ENCODE peak calls at places on chromosomes 13 and 19, in four cellular contexts. S is tibial nerve, Y is right cardiac atrium, B is fibroblast of lung. C is an unnamed sample.

GRCh38 chr13:24253520-24254150 is 55.7 kb upstream of the C1QTNF9 start:
- DNase-seq in Y (no peak), S (no peak), B (no peak), C (no peak)

GRCh38 chr13:113968463-113969310 is 5.2 kb downstream of the C13orf46 start:
- DNase-seq in Y (peak; percentile 7), S (no peak), B (no peak), C (no peak)

GRCh38 chr13:45833663-45834062 is 17.9 kb downstream of the SIAH3 start:
- DNase-seq in B (peak; percentile 77), Y (peak; percentile 57), S (no peak), C (peak; percentile 61)

GRCh38 chr13:47326061-47326460 is 429.2 kb upstream of the HTR2A start:
- DNase-seq in S (no peak), B (peak; percentile 40), Y (no peak), C (no peak)

GRCh38 chr19:46391296-46392251 is 21.8 kb downstream of the CCDC8 start:
- DNase-seq in S (no peak), Y (peak; percentile 47), B (no peak), C (no peak)

GRCh38 chr19:29708553-29709439 is 6.3 kb downstream of the C19orf12 start:
- DNase-seq in B (no peak), S (no peak), Y (peak; percentile 74), C (no peak)

GRCh38 chr13:26914624-26915023 is 154.0 kb upstream of the GPR12 start:
- DNase-seq in S (no peak), B (peak; percentile 13), Y (no peak), C (no peak)

GRCh38 chr19:19050731-19051130 is 13.1 kb upstream of the SLC25A42 start:
- DNase-seq in B (no peak), S (no peak), Y (no peak), C (no peak)

GRCh38 chr13:33235078-33235477 is 50.5 kb downstream of the STARD13 start:
- DNase-seq in S (peak; percentile 33), Y (no peak), B (peak; percentile 65), C (no peak)

GRCh38 chr19:9565900-9566705 is 18.2 kb downstream of the ZNF121 start:
- DNase-seq in B (peak; percentile 25), S (no peak), Y (no peak), C (no peak)

GRCh38 chr13:93413972-93414717 is 187.5 kb downstream of the GPC6 start:
- DNase-seq in B (peak; percentile 70), S (no peak), Y (no peak), C (no peak)

GRCh38 chr13:84237181-84237580 is 354.9 kb upstream of the SLITRK1 start:
- DNase-seq in Y (no peak), S (no peak), B (no peak), C (no peak)

GRCh38 chr13:32164622-32165268 is 133.2 kb downstream of the FRY start:
- DNase-seq in B (peak; percentile 68), Y (no peak), S (no peak), C (no peak)

GRCh38 chr19:38618590-38619360 is at the start of gene EIF3K:
- DNase-seq in Y (peak; percentile 100), B (peak; percentile 98), S (peak; percentile 96), C (peak; percentile 97)

DNA sequence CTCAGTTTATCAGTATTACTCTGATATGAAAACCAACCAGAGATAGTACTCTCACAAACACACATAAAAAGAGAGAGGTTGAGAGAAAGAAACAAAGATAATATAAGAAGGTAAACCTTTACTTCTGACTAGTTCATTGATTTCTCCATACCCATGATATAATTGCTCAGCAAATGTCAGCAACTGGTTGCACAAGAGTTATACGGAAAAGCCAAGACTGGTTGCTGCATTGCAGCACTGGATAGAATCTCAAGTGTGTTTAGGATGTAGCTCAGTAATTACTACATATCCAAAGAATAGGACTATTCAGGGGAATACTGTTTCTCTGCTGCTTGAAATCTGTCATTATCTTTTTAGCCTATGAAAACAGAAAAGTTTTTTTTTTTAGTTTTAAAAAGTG is 1332.8 kb downstream of the OLFM4 start:
- DNase-seq in S (no peak), B (no peak), Y (no peak), C (no peak)
- H3K27ac ChIP-seq in S (no peak overlapping the region), B (no peak overlapping the region), Y (no peak overlapping the region), C (no peak overlapping the region)

GRCh38 chr13:98512774-98513327 is 64.1 kb downstream of the STK24 start:
- DNase-seq in B (no peak), Y (no peak), S (no peak), C (peak; percentile 55)
- H3K4me3 ChIP-seq in B (no peak overlapping the region), Y (no peak overlapping the region), S (no peak overlapping the region), C (no peak overlapping the region)

DNA sequence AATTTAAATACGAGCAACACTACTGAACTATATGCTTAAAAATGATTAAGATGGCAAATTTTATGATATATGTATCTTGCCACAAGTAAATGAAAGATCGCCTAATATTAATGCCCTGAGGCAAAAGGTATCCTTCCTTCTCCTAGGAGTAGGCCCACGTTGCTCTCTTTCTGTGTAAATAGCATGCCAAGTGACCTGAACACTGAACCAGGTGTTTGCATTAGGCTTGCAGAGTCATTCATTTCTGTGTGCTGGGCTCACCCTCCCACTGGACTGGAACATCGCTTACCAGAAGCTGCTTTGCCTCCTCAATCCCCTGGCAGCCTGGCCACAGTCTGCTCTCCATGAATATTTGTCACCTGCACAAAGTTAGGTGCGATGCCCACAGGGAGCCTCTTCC is 83.3 kb upstream of the TNFSF11 start:
- DNase-seq in S (no peak), Y (no peak), B (no peak), C (no peak)
- H3K9me3 ChIP-seq in S (no peaks in the 10 kb centered on the region), Y (no peaks in the 10 kb centered on the region), B (no peaks in the 10 kb centered on the region), C (no peaks in the 10 kb centered on the region)

GRCh38 chr19:8307400-8307964 is 676 bp downstream of the CD320 start:
- DNase-seq in B (no peak), S (no peak), Y (no peak), C (no peak)
- H3K27ac ChIP-seq in B (peak overlapping the region; percentile 61), S (peak overlapping the region; percentile 79), Y (no peak overlapping the region), C (peak overlapping the region; percentile 59)